ENCODE peak calls at places on chromosomes 4 and X, in five cellular contexts. O, D, X, L and G are unnamed samples. For H3K36me3, the result is how much of the 10 kb centered on the place peaks cover.

GRCh38 chrX:1601051-1601767 is 9.8 kb downstream of the AKAP17A start:
- DNase-seq in O (no peak), D (no peak), X (no peak), L (no peak), G (no peak)

GRCh38 chrX:74465424-74465823 is 44.1 kb downstream of the SLC16A2 start:
- DNase-seq in O (no peak), L (no peak), D (no peak), X (no peak), G (no peak)

GRCh38 chrX:105564536-105564935 is 257.8 kb upstream of the NRK start:
- DNase-seq in D (peak), L (no peak), O (no peak), X (no peak), G (no peak)

GRCh38 chr4:52655505-52655904 is 3.6 kb downstream of the USP46 start:
- DNase-seq in L (no peak), D (no peak), O (no peak), X (no peak), G (no peak)

GRCh38 chrX:45719751-45720501 is 519.2 kb upstream of the DIPK2B start:
- DNase-seq in O (no peak), L (no peak), D (no peak), X (no peak), G (no peak)

GRCh38 chr4:79209822-79210635 is 115.8 kb downstream of the NAA11 start:
- DNase-seq in X (no peak), D (no peak), O (no peak), L (no peak), G (no peak)

GRCh38 chr4:149997881-149998421 is 80.3 kb upstream of the DCLK2 start:
- DNase-seq in D (peak), X (no peak), L (no peak), O (no peak), G (no peak)

GRCh38 chrX:80816051-80816450 is 6.4 kb upstream of the BRWD3 start:
- DNase-seq in X (no peak), O (no peak), D (no peak), L (no peak), G (no peak)

GRCh38 chr4:128649575-128650205 is 159.8 kb upstream of the JADE1 start:
- DNase-seq in X (no peak), L (no peak), O (no peak), D (peak), G (no peak)

GRCh38 chr4:180828455-180829018 is 1414.7 kb upstream of the TENM3 start:
- DNase-seq in X (no peak), O (peak), D (peak), L (no peak), G (peak)

GRCh38 chrX:19793471-19793870 is 93.9 kb downstream of the SH3KBP1 start:
- DNase-seq in X (no peak), D (no peak), O (no peak), L (no peak), G (no peak)

GRCh38 chrX:40146471-40147398 is 49.0 kb upstream of the BCOR start:
- DNase-seq in L (no peak), O (no peak), X (no peak), D (peak), G (peak)

GRCh38 chr4:79241846-79242245 is 84.0 kb downstream of the NAA11 start:
- DNase-seq in O (no peak), X (no peak), D (peak), L (no peak), G (no peak)

GRCh38 chr4:7725951-7726350 is 213.7 kb downstream of the AFAP1 start:
- DNase-seq in L (no peak), X (no peak), O (no peak), D (no peak), G (no peak)

GRCh38 chr4:68904786-68905185 is 46.8 kb downstream of the UGT2A3 start:
- DNase-seq in L (no peak), O (no peak), X (no peak), D (no peak), G (no peak)

GRCh38 chrX:19956923-19957322 is 33.9 kb downstream of the BCLAF3 start:
- DNase-seq in D (no peak), X (peak), O (no peak), L (no peak), G (no peak)

GRCh38 chr4:177375971-177376370 is 66.3 kb downstream of the AGA start:
- DNase-seq in O (no peak), L (no peak), D (no peak), X (no peak), G (no peak)

GRCh38 chr4:128329638-128330037 is 42.0 kb upstream of the PGRMC2 start:
- DNase-seq in L (no peak), O (no peak), D (no peak), X (no peak), G (no peak)

GRCh38 chr4:18138076-18138665 is 116.6 kb upstream of the LCORL start:
- DNase-seq in O (no peak), L (no peak), D (no peak), X (no peak), G (no peak)

GRCh38 chrX:120302434-120302833 is 8.8 kb downstream of the TMEM255A start:
- DNase-seq in X (no peak), L (no peak), D (no peak), O (no peak), G (no peak)

GRCh38 chr4:105548483-105548882 is 3.9 kb upstream of the ARHGEF38 start:
- DNase-seq in X (no peak), L (no peak), D (peak), O (no peak), G (peak)

GRCh38 chr4:82889287-82889686 is 1.7 kb downstream of the SEC31A start:
- DNase-seq in O (no peak), L (no peak), D (no peak), X (no peak), G (peak)

GRCh38 chr4:82891728-82892466 is 944 bp upstream of the SEC31A start:
- DNase-seq in X (no peak), O (no peak), L (no peak), D (peak), G (no peak)

GRCh38 chr4:82890602-82890912 is 396 bp downstream of the SEC31A start:
- DNase-seq in X (no peak), D (no peak), O (no peak), L (no peak), G (peak)

GRCh38 chr4:82892467-82892802 is 1.5 kb upstream of the SEC31A start:
- DNase-seq in X (no peak), L (no peak), O (no peak), D (no peak), G (no peak)

DNA sequence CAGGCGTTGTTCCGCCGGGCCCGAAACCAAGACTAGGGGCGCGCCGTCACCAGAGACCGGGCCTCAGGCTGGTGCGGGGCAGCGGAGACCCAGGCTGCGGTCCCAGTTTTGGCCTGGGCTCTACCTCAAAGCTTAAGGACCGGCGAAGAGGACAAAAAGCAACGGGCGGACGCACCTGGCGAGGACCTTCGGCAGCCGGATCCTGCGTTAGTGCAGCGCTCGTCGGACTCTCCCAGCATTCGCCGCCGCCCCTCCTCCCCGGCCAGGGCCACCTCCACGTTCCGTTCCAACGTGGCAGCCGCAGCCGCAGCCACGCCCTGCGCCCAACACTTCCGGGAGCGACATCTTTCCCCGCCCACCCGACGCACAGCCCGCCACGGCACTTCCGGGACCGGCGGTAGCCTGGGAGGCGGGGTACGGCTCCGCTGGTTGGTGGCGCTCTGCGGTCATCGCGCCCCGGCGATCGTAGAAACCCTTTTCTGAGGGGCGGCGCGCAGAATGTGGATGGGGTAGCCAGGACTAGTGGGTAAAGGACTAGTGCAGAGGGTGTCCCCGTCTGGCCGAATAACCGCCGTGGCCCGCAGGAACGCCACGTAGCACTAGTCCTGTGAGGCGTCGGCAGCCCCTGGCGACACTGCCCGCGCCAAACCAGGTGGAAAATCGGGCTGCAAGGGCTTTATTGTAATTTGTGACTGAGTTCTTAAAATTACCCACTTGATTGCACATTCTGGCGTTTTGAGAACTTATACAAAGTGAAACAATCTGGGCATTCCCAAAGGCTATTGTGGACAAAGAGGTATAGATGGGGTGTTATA is at the start of gene SEC31A:
- DNase-seq in L (peak), D (peak), O (peak), X (peak), G (peak)
- H3K4me3 ChIP-seq in L (peak), D (peak), O (peak), X (peak), G (peak)

GRCh38 chr4:48623182-48623780 is 133.2 kb downstream of the ZAR1 start:
- DNase-seq in D (no peak), L (no peak), X (no peak), O (no peak), G (no peak)

GRCh38 chr4:48620861-48621260 is 130.8 kb downstream of the ZAR1 start:
- DNase-seq in X (no peak), O (no peak), L (no peak), D (no peak), G (no peak)

DNA sequence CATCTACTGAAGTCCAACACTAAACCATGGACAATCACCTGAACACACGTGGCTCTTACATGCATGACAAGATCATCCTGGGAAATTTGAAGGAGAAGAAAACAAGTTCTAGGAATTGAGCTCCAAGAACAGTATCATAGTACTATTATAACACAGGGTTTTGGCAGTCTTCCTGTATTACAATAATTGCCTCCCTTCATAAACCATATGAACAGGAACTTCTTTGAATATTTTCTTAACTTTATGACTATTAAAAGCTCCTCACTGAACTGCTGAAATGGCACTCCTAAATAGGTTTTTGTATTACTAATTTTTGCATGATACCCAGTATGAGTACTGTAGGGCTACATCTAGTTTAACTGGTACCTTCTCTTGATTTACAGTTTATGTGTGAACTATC is 130.0 kb downstream of the ZAR1 start:
- DNase-seq in X (no peak), D (no peak), L (no peak), O (no peak), G (no peak)
- H3K36me3 ChIP-seq in X (under half), D (under half), L (under half), O (half or more), G (under half)

GRCh38 chr4:118836763-118837507 is 1.0 kb upstream of the SEC24D start:
- DNase-seq in O (no peak), X (no peak), L (no peak), D (no peak), G (no peak)
- H3K4me3 ChIP-seq in O (peak), X (peak), L (peak), D (peak), G (peak)

GRCh38 chr4:186693894-186694293 is 29.8 kb downstream of the FAT1 start:
- DNase-seq in D (no peak), O (no peak), X (no peak), L (no peak), G (no peak)
- H3K36me3 ChIP-seq in D (under half), O (half or more), X (under half), L (under half), G (under half)

DNA sequence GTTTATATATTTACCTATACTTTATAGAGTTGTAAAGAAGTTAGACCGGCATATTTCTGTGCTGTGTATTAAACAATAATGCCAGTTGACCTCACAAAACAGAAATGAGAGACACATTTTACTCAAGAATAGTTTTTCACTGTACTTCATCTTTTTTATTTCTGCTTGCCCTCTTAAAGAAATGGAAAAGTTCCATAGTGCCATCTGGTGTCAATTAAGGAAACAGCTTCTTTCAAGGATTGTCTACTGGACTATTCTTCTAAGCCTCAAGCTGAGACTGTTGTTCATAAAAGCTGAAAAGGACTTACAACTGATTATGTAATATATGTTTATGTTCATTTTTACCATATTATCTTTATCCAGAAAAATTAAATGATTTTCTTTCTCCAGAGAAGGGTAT is 1523.8 kb downstream of the ARAP2 start:
- DNase-seq in D (peak), X (no peak), L (no peak), O (peak), G (peak)
- H3K4me3 ChIP-seq in D (no peak), X (no peak), L (no peak), O (no peak), G (no peak)

GRCh38 chr4:65839288-65839919 is 169.1 kb upstream of the EPHA5 start:
- DNase-seq in O (no peak), X (no peak), L (no peak), D (no peak), G (no peak)

GRCh38 chr4:65845169-65845568 is 174.9 kb upstream of the EPHA5 start:
- DNase-seq in O (no peak), L (no peak), D (no peak), X (no peak), G (peak)
- H3K36me3 ChIP-seq in O (under half), L (under half), D (under half), X (under half), G (under half)

GRCh38 chr4:71074452-71075299 is 81.2 kb downstream of the DCK start:
- DNase-seq in D (no peak), X (peak), O (no peak), L (no peak), G (no peak)
- H3K4me3 ChIP-seq in D (no peak), X (peak), O (no peak), L (no peak), G (no peak)

DNA sequence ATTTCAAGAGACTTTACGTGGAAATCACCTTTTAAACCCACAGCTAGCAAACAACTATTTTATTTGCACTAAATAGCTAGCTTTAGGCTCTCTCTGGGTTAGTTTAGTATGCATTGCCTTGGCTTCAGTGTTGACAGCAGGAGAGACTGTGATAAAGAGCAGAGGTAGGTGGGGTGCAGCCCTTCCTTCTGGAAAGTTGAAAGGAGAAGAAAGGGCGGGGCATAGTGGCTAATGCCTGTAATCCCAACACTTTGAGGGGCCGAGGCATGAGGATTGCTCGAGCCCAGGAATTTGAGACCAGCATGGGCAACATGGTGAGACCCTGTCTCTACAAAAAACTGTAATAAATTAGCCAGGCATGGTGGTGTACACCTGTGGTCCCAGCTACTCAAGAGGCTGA is 29.0 kb upstream of the TMEM154 start:
- DNase-seq in D (no peak), X (no peak), L (no peak), O (no peak), G (no peak)
- H3K36me3 ChIP-seq in D (under half), X (under half), L (under half), O (under half), G (under half)